ENCODE peak calls at places on chromosome 21, in four cellular contexts. O is small intestine, I is occipital lobe, J is epithelial cell of esophagus. S is an unnamed sample.

GRCh38 chr21:16193758-16194606 is 464.2 kb downstream of the USP25 start:
- DNase-seq in I (peak; percentile 57), J (peak; percentile 83), O (no peak), S (peak; percentile 65)

GRCh38 chr21:37219766-37220432 is 47.2 kb downstream of the VPS26C start:
- DNase-seq in O (no peak), J (no peak), I (no peak), S (no peak)

GRCh38 chr21:38911523-38912354 is 106.0 kb downstream of the ETS2 start:
- DNase-seq in O (peak; percentile 92), I (no peak), J (peak; percentile 51), S (peak; percentile 53)

GRCh38 chr21:22346576-22346975 is 1348.4 kb downstream of the NCAM2 start:
- DNase-seq in O (peak; percentile 32), I (no peak), J (no peak), S (no peak)

GRCh38 chr21:45029298-45029967 is 44.9 kb upstream of the ADARB1 start:
- DNase-seq in J (no peak), O (no peak), I (no peak), S (no peak)

GRCh38 chr21:15442743-15443142 is 287.0 kb upstream of the USP25 start:
- DNase-seq in O (no peak), J (no peak), I (no peak), S (no peak)

GRCh38 chr21:44399955-44400790 is 46.8 kb downstream of the TRPM2 start:
- DNase-seq in O (no peak), I (no peak), J (no peak), S (no peak)

GRCh38 chr21:16468191-16468590 is 738.4 kb downstream of the USP25 start:
- DNase-seq in O (no peak), J (no peak), I (no peak), S (peak; percentile 9)

GRCh38 chr21:27143476-27143875 is 176.6 kb upstream of the ADAMTS5 start:
- DNase-seq in J (no peak), O (no peak), I (no peak), S (no peak)

GRCh38 chr21:39311164-39311563 is 2.3 kb downstream of the BRWD1 start:
- DNase-seq in O (no peak), I (no peak), J (no peak), S (no peak)

GRCh38 chr21:36710729-36711048 is 11.8 kb downstream of the SIM2 start:
- DNase-seq in O (peak; percentile 48), I (no peak), J (no peak), S (no peak)

GRCh38 chr21:32690085-32690484 is 37.7 kb downstream of the SYNJ1 start:
- DNase-seq in I (no peak), J (no peak), O (no peak), S (no peak)

GRCh38 chr21:33109574-33110339 is 39.8 kb downstream of the OLIG1 start:
- DNase-seq in J (peak; percentile 6), I (no peak), O (no peak), S (no peak)

GRCh38 chr21:44263221-44263671 is 1.5 kb upstream of the DNMT3L start:
- DNase-seq in O (no peak), J (no peak), I (no peak), S (no peak)

GRCh38 chr21:37145635-37146111 is 72.6 kb downstream of the TTC3 start:
- DNase-seq in I (no peak), O (no peak), J (peak; percentile 81), S (peak; percentile 65)

GRCh38 chr21:37829043-37829442 is 87.2 kb downstream of the KCNJ6 start:
- DNase-seq in O (no peak), I (no peak), J (no peak), S (peak; percentile 22)

GRCh38 chr21:45112371-45112770 is 38.0 kb downstream of the ADARB1 start:
- DNase-seq in J (no peak), I (no peak), O (no peak), S (no peak)

GRCh38 chr21:27580276-27580675 is 613.4 kb upstream of the ADAMTS5 start:
- DNase-seq in I (no peak), O (no peak), J (peak; percentile 33), S (no peak)

GRCh38 chr21:42242611-42243010 is 23.7 kb downstream of the ABCG1 start:
- DNase-seq in J (no peak), I (no peak), O (no peak), S (no peak)

GRCh38 chr21:34938079-34938764 is 110.9 kb downstream of the RUNX1 start:
- DNase-seq in O (peak; percentile 21), I (no peak), J (peak; percentile 33), S (no peak)

GRCh38 chr21:43270800-43271261 is 102.0 kb downstream of the CRYAA start:
- DNase-seq in I (no peak), O (no peak), J (no peak), S (no peak)

GRCh38 chr21:42942244-42942643 is 16.8 kb upstream of the ERVH48-1 start:
- DNase-seq in I (no peak), J (peak; percentile 57), O (no peak), S (peak; percentile 86)

GRCh38 chr21:45019076-45019886 is 55.1 kb upstream of the ADARB1 start:
- DNase-seq in I (no peak), O (no peak), J (peak; percentile 50), S (no peak)

GRCh38 chr21:35643176-35643575 is 417.1 kb downstream of the SETD4 start:
- DNase-seq in I (no peak), J (peak; percentile 69), O (no peak), S (peak; percentile 63)

GRCh38 chr21:38979271-38980196 is 173.8 kb downstream of the ETS2 start:
- DNase-seq in J (peak; percentile 77), O (no peak), I (no peak), S (peak; percentile 22)